ENCODE peak calls at places on chromosomes 11 and 22, in six cellular contexts. Q is mesendoderm, L is neural progenitor cell, D is GM23248, P is kidney, R is H9. A is an unnamed sample. For H3K4me1, the result is how much of the 10 kb centered on the place peaks cover.

GRCh38 chr11:4606231-4607015 is 1.6 kb downstream of the TRIM68 start:
- DNase-seq in Q (no peak), L (no peak), D (peak), P (no peak), R (no peak), A (no peak)

GRCh38 chr11:69359735-69360470 is 65.9 kb downstream of the MYEOV start:
- DNase-seq in Q (no peak), L (no peak), D (peak), P (no peak), R (peak), A (no peak)

GRCh38 chr11:19712281-19713220 is at the start of gene NAV2:
- DNase-seq in Q (peak), L (peak), D (peak), P (peak), R (peak), A (peak)

GRCh38 chr11:2684581-2684980 is 15.2 kb downstream of the KCNQ1OT1 start:
- DNase-seq in Q (no peak), L (no peak), D (no peak), P (peak), R (no peak), A (no peak)

GRCh38 chr11:110797453-110797852 is 85.2 kb upstream of the ARHGAP20 start:
- DNase-seq in Q (no peak), L (no peak), D (peak), P (no peak), R (no peak), A (no peak)

GRCh38 chr11:128965485-128965884 is 22.8 kb upstream of the TP53AIP1 start:
- DNase-seq in Q (no peak), L (no peak), D (no peak), P (no peak), R (no peak), A (no peak)

GRCh38 chr11:102760355-102761035 is 19.9 kb downstream of the MMP10 start:
- DNase-seq in Q (peak), L (no peak), D (peak), P (no peak), R (no peak), A (no peak)

GRCh38 chr11:8328848-8329330 is 65.2 kb upstream of the LMO1 start:
- DNase-seq in Q (peak), L (peak), D (peak), P (peak), R (peak), A (peak)

GRCh38 chr11:128691802-128692749 is 1.8 kb upstream of the FLI1 start:
- DNase-seq in Q (peak), L (peak), D (peak), P (peak), R (peak), A (no peak)

GRCh38 chr11:17744151-17744940 is 9.8 kb downstream of the KCNC1 start:
- DNase-seq in Q (no peak), L (no peak), D (peak), P (peak), R (no peak), A (no peak)

GRCh38 chr11:47784785-47785381 is 17.7 kb upstream of the FNBP4 start:
- DNase-seq in Q (no peak), L (no peak), D (no peak), P (no peak), R (no peak), A (no peak)

GRCh38 chr11:94876645-94877445 is 96.5 kb downstream of the CWC15 start:
- DNase-seq in Q (peak), L (no peak), D (peak), P (peak), R (no peak), A (no peak)

GRCh38 chr22:49672013-49672516 is 155.6 kb downstream of the BRD1 start:
- DNase-seq in Q (no peak), L (no peak), D (no peak), P (no peak), R (no peak), A (no peak)

GRCh38 chr22:49086606-49087157 is 741.0 kb downstream of the BRD1 start:
- DNase-seq in Q (no peak), L (no peak), D (no peak), P (peak), R (no peak), A (no peak)

GRCh38 chr22:19352217-19352616 is 60.7 kb upstream of the CLTCL1 start:
- DNase-seq in Q (no peak), L (no peak), D (no peak), P (no peak), R (no peak), A (no peak)

GRCh38 chr11:126683766-126684728 is 316.5 kb downstream of the KIRREL3 start:
- DNase-seq in Q (no peak), L (no peak), D (no peak), P (no peak), R (no peak), A (no peak)

GRCh38 chr11:62324738-62325556 is 12.3 kb upstream of the ASRGL1 start:
- DNase-seq in Q (peak), L (peak), D (peak), P (no peak), R (peak), A (peak)

GRCh38 chr11:126748097-126748756 is 252.3 kb downstream of the KIRREL3 start:
- DNase-seq in Q (no peak), L (no peak), D (no peak), P (no peak), R (no peak), A (no peak)

GRCh38 chr22:24948356-24949202 is 2.1 kb upstream of the LHFPL7 start:
- DNase-seq in Q (peak), L (no peak), D (peak), P (no peak), R (peak), A (no peak)

GRCh38 chr11:70466154-70466553 is 67.8 kb downstream of the CTTN start:
- DNase-seq in Q (peak), L (no peak), D (peak), P (peak), R (no peak), A (no peak)

GRCh38 chr22:41831828-41832552 is 915 bp upstream of the SREBF2 start:
- DNase-seq in Q (no peak), L (no peak), D (peak), P (no peak), R (no peak), A (no peak)

GRCh38 chr11:2140411-2141400 is 1.5 kb upstream of the IGF2 start:
- DNase-seq in Q (no peak), L (peak), D (no peak), P (peak), R (no peak), A (no peak)

GRCh38 chr11:45319077-45319476 is 32.9 kb upstream of the SYT13 start:
- DNase-seq in Q (no peak), L (no peak), D (no peak), P (no peak), R (no peak), A (no peak)

GRCh38 chr11:84355911-84356310 is 1069.7 kb upstream of the CCDC90B start:
- DNase-seq in Q (no peak), L (no peak), D (no peak), P (no peak), R (no peak), A (no peak)

DNA sequence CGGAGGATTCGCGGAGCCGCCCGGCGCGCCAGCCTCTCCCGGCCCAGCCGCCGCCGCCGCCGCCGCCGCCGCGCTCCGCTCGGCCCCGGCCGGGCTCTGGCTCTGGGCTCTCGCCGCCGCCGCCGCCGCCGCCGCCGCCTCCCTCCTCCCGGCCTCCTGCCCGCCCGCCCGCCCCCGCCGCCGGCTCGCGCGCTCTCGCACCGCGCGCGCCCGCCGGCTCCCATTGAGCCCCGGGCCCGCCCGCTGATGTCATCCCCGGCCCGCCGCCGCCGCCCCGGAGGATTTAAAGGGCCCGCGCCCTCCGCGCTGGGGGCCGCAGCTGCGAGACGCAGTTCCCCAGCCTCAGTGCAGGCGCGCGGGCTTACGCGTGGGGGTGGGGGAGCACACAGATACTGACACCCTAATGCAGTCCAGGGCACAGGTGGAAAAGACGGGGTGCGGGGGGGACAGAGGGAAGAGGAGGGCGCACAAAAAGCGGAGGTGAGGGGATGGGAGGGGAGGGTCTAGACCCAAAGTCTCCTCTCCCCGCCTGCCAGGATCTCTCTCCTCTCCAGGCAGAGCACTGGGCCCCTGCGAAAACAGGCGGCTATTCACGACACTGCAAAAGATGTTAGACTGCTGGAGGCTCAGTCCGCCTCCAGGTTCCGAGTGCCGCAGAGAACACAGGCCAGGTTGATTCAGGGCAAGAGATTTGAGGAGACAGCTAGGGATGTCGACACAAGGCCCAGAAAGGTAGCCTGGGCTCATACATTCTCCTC is at the start of gene CSNK1E:
- DNase-seq in Q (peak), L (peak), D (peak), P (peak), R (peak), A (peak)
- H3K4me1 ChIP-seq in Q (under half), L (under half), D (under half), P (under half), R (under half), A (under half)

GRCh38 chr11:119713361-119714040 is 15.5 kb downstream of the NECTIN1 start:
- DNase-seq in Q (peak), L (no peak), D (no peak), P (no peak), R (no peak), A (no peak)

GRCh38 chr11:119712459-119713360 is 16.3 kb downstream of the NECTIN1 start:
- DNase-seq in Q (peak), L (peak), D (no peak), P (peak), R (no peak), A (no peak)

GRCh38 chr11:119711476-119711875 is 17.5 kb downstream of the NECTIN1 start:
- DNase-seq in Q (no peak), L (no peak), D (no peak), P (no peak), R (no peak), A (no peak)

GRCh38 chr11:119710417-119710816 is 18.6 kb downstream of the NECTIN1 start:
- DNase-seq in Q (no peak), L (no peak), D (no peak), P (no peak), R (no peak), A (no peak)

DNA sequence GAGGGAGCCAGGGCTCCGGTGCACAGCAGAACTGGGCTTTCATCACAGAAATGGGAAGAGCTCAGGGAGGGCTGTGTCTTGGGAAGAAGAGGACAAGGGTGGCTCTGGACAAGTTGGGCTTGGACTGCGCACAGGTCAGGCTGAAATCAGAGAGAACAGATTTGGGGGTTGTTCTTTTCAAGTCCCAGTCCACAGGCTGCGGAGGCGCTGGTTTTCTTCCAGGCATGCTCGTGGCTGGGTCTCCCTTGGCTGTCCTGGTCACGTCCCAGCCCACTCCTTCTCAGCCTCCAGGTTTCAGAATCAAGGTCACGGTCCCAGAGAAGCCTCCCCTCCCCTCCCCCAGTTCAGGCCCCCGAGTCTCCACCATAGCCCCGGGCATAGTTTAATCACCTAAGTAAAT is 17.0 kb downstream of the NECTIN1 start:
- DNase-seq in Q (no peak), L (no peak), D (no peak), P (no peak), R (no peak), A (no peak)
- H3K9ac ChIP-seq in Q (no peak), L (no peak), D (no peak), P (no peak), R (no peak), A (no peak)

DNA sequence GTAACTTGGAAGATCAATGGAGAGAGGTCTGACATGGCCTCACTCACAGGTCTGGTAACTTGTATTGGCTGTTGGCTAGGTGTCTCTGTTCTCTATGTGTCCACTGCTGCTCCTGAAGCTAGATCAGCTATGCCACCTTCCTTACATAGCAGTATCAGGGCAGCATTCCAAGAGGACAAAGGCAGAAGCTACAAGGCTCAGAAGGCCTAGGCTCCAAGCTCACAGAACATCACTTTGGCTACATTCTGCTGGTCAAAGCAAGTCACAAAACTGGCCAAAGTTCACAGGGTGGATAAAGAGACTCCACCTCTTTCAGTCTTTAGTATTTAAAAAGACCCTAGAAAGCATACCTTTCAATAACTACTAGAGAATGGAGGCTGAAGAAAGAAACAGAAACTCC is 4.1 kb downstream of the SLC5A12 start:
- DNase-seq in Q (no peak), L (no peak), D (no peak), P (no peak), R (no peak), A (no peak)
- H3K4me1 ChIP-seq in Q (under half), L (under half), D (under half), P (under half), R (under half), A (under half)

GRCh38 chr11:64888406-64888757 is 10.0 kb upstream of the EHD1 start:
- DNase-seq in Q (no peak), L (no peak), D (no peak), P (no peak), R (no peak), A (no peak)

GRCh38 chr11:64888761-64889511 is 10.5 kb upstream of the EHD1 start:
- DNase-seq in Q (peak), L (no peak), D (no peak), P (no peak), R (no peak), A (no peak)

GRCh38 chr11:64891215-64891848 is 12.9 kb upstream of the EHD1 start:
- DNase-seq in Q (no peak), L (no peak), D (no peak), P (peak), R (no peak), A (no peak)

GRCh38 chr11:64891880-64892279 is 13.5 kb upstream of the EHD1 start:
- DNase-seq in Q (no peak), L (no peak), D (no peak), P (no peak), R (no peak), A (no peak)

GRCh38 chr11:64890084-64890944 is 11.9 kb upstream of the EHD1 start:
- DNase-seq in Q (no peak), L (no peak), D (no peak), P (no peak), R (no peak), A (no peak)
- H3K9ac ChIP-seq in Q (no peak), L (no peak), D (no peak), P (no peak), R (no peak), A (no peak)

GRCh38 chr22:29306830-29307657 is 594 bp downstream of the GAS2L1 start:
- DNase-seq in Q (peak), L (peak), D (peak), P (peak), R (peak), A (no peak)
- H3K4me1 ChIP-seq in Q (under half), L (under half), D (under half), P (under half), R (under half), A (under half)

DNA sequence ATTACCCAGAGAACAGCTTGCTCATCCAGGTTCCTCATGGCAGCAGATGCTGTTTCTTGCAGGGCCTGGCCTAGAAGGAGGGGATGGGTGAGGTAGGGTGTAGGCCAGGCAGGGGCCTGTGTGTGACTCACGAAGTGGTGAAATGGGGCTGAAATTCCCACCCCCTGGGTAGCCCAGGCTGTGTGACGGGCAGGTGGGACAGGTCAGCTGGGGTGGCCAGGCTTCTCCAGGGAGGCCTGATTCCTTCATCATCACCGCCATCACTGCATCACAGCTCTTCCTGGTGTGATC is 83.2 kb downstream of the CACNA1I start:
- DNase-seq in Q (no peak), L (no peak), D (no peak), P (no peak), R (no peak), A (no peak)
- H3K9ac ChIP-seq in Q (no peak), L (no peak), D (no peak), P (no peak), R (no peak), A (no peak)

GRCh38 chr22:20571531-20572007 is 64.2 kb downstream of the MED15 start:
- DNase-seq in Q (peak), L (peak), D (peak), P (no peak), R (peak), A (peak)
- H3K4me1 ChIP-seq in Q (under half), L (under half), D (half or more), P (under half), R (under half), A (under half)

DNA sequence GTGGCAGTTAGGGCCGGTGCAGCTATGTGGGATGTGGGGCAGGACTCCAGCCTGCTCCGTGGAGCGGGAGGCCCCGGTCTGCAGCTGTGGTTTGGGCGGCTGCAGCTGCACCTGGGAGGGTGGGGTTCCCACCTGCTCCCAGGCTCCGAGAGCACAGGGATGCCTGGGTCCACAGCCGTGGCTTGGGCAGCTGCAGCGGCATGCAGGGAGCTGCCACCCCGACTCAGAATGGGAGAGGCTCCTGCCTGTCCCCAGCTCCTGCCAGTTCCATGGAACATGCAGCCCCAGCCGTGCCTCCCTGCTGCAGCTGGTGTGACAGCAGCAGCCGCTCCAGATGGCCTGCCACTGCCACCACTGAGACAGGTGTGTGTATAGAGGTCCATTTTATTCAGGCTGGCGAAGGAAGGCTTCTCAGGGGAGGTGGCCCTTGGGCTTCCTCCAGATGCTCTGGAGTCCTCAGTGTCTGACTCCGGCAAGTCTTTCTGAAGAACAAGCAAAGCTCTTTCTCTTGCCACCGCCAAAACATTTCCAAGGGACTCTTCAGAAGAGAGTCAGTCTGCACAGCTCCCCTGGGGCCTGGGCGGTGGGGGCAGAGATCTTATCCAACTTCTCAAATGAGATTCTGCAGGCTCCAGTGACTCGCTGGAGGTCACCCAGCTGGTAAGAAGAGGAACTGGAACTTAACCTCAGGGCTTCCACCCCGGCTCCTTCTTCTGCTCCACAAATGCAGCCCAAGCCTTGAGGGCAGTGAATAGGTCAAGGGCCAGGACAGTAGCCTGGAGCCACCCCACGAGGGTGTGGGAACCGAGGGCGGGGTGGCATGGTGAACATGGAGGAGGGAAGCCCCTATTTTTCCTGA is 21.6 kb upstream of the UPK3A start:
- DNase-seq in Q (peak), L (no peak), D (peak), P (peak), R (no peak), A (peak)
- H3K9ac ChIP-seq in Q (no peak), L (no peak), D (peak), P (no peak), R (no peak), A (peak)